ENCODE peak calls at places on chromosomes 1 and 21, in four cellular contexts. One of them, this sample, is unnamed.

GRCh38 chr1:1630965-1631792 is 794 bp upstream of the MMP23B start:
- DNase-seq in lower leg skin: peak; percentile 94
- DNase-seq in tibial artery: peak; percentile 61
- DNase-seq in GM23338: peak; percentile 56
- DNase-seq in this sample: no peak

GRCh38 chr1:218480691-218481099 is 135.6 kb downstream of the TGFB2 start:
- DNase-seq in lower leg skin: no peak
- DNase-seq in tibial artery: no peak
- DNase-seq in GM23338: no peak
- DNase-seq in this sample: no peak

GRCh38 chr21:34360488-34361241 is 3.1 kb upstream of the KCNE2 start:
- DNase-seq in lower leg skin: peak; percentile 64
- DNase-seq in tibial artery: no peak
- DNase-seq in GM23338: no peak
- DNase-seq in this sample: no peak

GRCh38 chr1:68308034-68308433 is 75.7 kb upstream of the WLS start:
- DNase-seq in lower leg skin: no peak
- DNase-seq in tibial artery: no peak
- DNase-seq in GM23338: no peak
- DNase-seq in this sample: no peak

GRCh38 chr1:17347769-17348592 is 24.0 kb upstream of the PADI6 start:
- DNase-seq in lower leg skin: peak; percentile 82
- DNase-seq in tibial artery: no peak
- DNase-seq in GM23338: no peak
- DNase-seq in this sample: peak; percentile 46

GRCh38 chr1:206430031-206430983 is 40.0 kb upstream of the IKBKE start:
- DNase-seq in lower leg skin: no peak
- DNase-seq in tibial artery: no peak
- DNase-seq in GM23338: no peak
- DNase-seq in this sample: no peak

GRCh38 chr1:8598783-8599182 is 218.7 kb downstream of the RERE start:
- DNase-seq in lower leg skin: no peak
- DNase-seq in tibial artery: no peak
- DNase-seq in GM23338: no peak
- DNase-seq in this sample: no peak

GRCh38 chr1:180505732-180506335 is 3.5 kb upstream of the ACBD6 start:
- DNase-seq in lower leg skin: no peak
- DNase-seq in tibial artery: no peak
- DNase-seq in GM23338: no peak
- DNase-seq in this sample: no peak

GRCh38 chr1:24009406-24009805 is 29.3 kb upstream of the SRSF10 start:
- DNase-seq in lower leg skin: no peak
- DNase-seq in tibial artery: no peak
- DNase-seq in GM23338: no peak
- DNase-seq in this sample: no peak

GRCh38 chr1:5598824-5599395 is 393.3 kb downstream of the NPHP4 start:
- DNase-seq in lower leg skin: peak; percentile 45
- DNase-seq in tibial artery: no peak
- DNase-seq in GM23338: no peak
- DNase-seq in this sample: no peak

GRCh38 chr1:26550946-26551345 is 21.4 kb downstream of the RPS6KA1 start:
- DNase-seq in lower leg skin: no peak
- DNase-seq in tibial artery: no peak
- DNase-seq in GM23338: no peak
- DNase-seq in this sample: no peak

GRCh38 chr1:162371611-162372010 is 5.0 kb downstream of the SPATA46 start:
- DNase-seq in lower leg skin: peak; percentile 39
- DNase-seq in tibial artery: no peak
- DNase-seq in GM23338: no peak
- DNase-seq in this sample: no peak

GRCh38 chr1:194705123-194705522 is 1518.7 kb upstream of the B3GALT2 start:
- DNase-seq in lower leg skin: no peak
- DNase-seq in tibial artery: no peak
- DNase-seq in GM23338: no peak
- DNase-seq in this sample: no peak

GRCh38 chr1:230282157-230282556 is 144.0 kb downstream of the PGBD5 start:
- DNase-seq in lower leg skin: no peak
- DNase-seq in tibial artery: no peak
- DNase-seq in GM23338: no peak
- DNase-seq in this sample: no peak

GRCh38 chr21:44844256-44844655 is 26.4 kb upstream of the SUMO3 start:
- DNase-seq in lower leg skin: no peak
- DNase-seq in tibial artery: no peak
- DNase-seq in GM23338: peak; percentile 40
- DNase-seq in this sample: no peak

DNA sequence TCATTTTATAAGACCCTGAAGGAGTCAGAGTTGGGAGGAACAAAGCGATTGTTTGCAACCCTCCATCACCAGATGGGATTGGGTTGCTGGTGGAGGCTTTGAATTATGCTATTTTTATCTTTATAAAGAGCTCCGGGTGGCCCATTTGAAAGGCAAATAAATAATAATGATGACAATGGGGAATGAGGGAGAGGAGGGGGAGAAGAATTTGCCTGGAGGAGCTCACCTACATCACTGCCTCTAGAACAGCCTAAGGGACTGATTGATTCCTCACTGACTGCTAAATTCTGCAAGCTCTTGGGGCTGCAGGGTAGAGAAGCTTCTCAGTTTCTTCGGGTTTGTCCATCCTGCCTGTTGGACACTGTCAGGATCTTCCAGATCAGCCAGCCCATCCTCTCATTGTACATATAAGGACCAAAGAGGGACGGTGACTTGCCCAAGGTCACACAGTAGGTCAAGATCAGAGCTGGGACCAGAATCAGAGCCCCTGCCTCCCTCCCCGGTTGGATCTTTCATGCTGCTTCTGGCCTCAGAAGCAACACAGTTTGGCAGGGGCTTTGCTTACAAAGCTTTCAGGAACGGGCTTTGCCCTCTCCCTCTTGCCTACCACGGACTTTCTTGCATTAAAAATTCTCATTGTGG is 130.8 kb upstream of the ZBTB40 start:
- DNase-seq in lower leg skin: no peak
- DNase-seq in tibial artery: no peak
- DNase-seq in GM23338: no peak
- DNase-seq in this sample: no peak
- H3K4me3 ChIP-seq in lower leg skin: no peak overlapping the region
- H3K4me3 ChIP-seq in tibial artery: no peak overlapping the region
- H3K4me3 ChIP-seq in GM23338: no peak overlapping the region
- H3K4me3 ChIP-seq in this sample: no peak overlapping the region

GRCh38 chr21:41479686-41480085 is 28.3 kb downstream of the TMPRSS2 start:
- DNase-seq in lower leg skin: no peak
- DNase-seq in tibial artery: no peak
- DNase-seq in GM23338: peak; percentile 21
- DNase-seq in this sample: no peak

GRCh38 chr21:41478319-41479177 is 29.4 kb downstream of the TMPRSS2 start:
- DNase-seq in lower leg skin: no peak
- DNase-seq in tibial artery: no peak
- DNase-seq in GM23338: peak; percentile 16
- DNase-seq in this sample: no peak

GRCh38 chr21:41480086-41480690 is 27.8 kb downstream of the TMPRSS2 start:
- DNase-seq in lower leg skin: no peak
- DNase-seq in tibial artery: no peak
- DNase-seq in GM23338: no peak
- DNase-seq in this sample: no peak

GRCh38 chr21:41475714-41476405 is 32.1 kb downstream of the TMPRSS2 start:
- DNase-seq in lower leg skin: no peak
- DNase-seq in tibial artery: no peak
- DNase-seq in GM23338: no peak
- DNase-seq in this sample: no peak

GRCh38 chr21:41477641-41478318 is 30.2 kb downstream of the TMPRSS2 start:
- DNase-seq in lower leg skin: no peak
- DNase-seq in tibial artery: no peak
- DNase-seq in GM23338: peak; percentile 62
- DNase-seq in this sample: no peak
- H3K4me3 ChIP-seq in lower leg skin: no peak overlapping the region
- H3K4me3 ChIP-seq in tibial artery: no peak overlapping the region
- H3K4me3 ChIP-seq in GM23338: peak overlapping the region; percentile 35
- H3K4me3 ChIP-seq in this sample: no peak overlapping the region

GRCh38 chr1:244049969-244050834 is 881 bp upstream of the ZBTB18 start:
- DNase-seq in lower leg skin: no peak
- DNase-seq in tibial artery: no peak
- DNase-seq in GM23338: peak; percentile 26
- DNase-seq in this sample: no peak

GRCh38 chr1:244049142-244049968 is 1.7 kb upstream of the ZBTB18 start:
- DNase-seq in lower leg skin: no peak
- DNase-seq in tibial artery: no peak
- DNase-seq in GM23338: peak; percentile 61
- DNase-seq in this sample: no peak

GRCh38 chr1:244052011-244052727 is 1.1 kb downstream of the ZBTB18 start:
- DNase-seq in lower leg skin: peak; percentile 57
- DNase-seq in tibial artery: no peak
- DNase-seq in GM23338: no peak
- DNase-seq in this sample: no peak

GRCh38 chr1:244052728-244053312 is 1.7 kb downstream of the ZBTB18 start:
- DNase-seq in lower leg skin: no peak
- DNase-seq in tibial artery: no peak
- DNase-seq in GM23338: no peak
- DNase-seq in this sample: no peak

GRCh38 chr1:244050835-244051444 is at the start of gene ZBTB18:
- DNase-seq in lower leg skin: peak; percentile 84
- DNase-seq in tibial artery: no peak
- DNase-seq in GM23338: peak; percentile 52
- DNase-seq in this sample: no peak
- H3K4me3 ChIP-seq in lower leg skin: no peak within 1 kb of the TSS
- H3K4me3 ChIP-seq in tibial artery: peak within 1 kb of the TSS; percentile 91
- H3K4me3 ChIP-seq in GM23338: peak within 1 kb of the TSS; percentile 87
- H3K4me3 ChIP-seq in this sample: peak within 1 kb of the TSS; percentile 74

DNA sequence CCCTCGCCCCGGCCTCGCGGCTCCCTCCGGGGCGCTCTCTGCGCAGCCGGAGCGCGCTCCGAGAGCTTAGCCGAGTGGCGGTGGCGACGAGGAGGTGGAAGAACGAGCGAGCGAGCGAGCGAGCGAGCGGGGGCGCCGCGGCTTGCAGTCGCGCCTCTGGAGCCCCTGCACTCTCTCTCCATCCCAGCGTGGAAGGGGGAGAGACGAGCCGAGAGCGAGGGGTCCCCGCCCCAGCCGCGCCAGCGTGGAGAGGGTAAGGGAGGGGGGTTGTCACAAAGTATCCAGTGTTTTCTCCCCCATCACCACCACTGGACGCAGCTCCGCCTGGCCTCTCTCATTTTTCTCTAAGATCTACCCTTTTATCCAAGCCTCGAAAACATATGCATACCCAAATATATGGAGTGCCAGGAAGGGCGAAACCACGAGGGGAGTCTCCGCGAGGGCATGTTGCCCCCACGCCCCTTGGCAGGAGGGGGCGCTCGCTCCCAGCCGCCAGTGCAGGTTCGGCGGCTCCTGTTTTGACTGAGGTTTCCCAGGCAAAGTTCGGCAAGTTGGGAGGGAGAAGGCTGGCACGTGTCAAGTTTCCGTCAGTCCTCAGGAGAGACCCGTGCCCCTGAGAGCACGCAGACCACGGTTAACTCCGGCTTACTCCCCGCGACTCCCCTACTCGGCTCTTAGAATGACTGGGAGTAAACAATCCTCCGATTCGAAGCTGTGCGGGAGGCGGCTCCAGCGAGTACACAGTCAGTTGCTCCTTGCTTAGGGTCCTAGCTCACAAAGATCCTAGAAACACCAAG is 569 bp upstream of the DAB1 start:
- DNase-seq in lower leg skin: no peak
- DNase-seq in tibial artery: no peak
- DNase-seq in GM23338: peak; percentile 83
- DNase-seq in this sample: peak; percentile 5
- H3K4me3 ChIP-seq in lower leg skin: peak overlapping the region; percentile 11
- H3K4me3 ChIP-seq in tibial artery: peak overlapping the region; percentile 36
- H3K4me3 ChIP-seq in GM23338: peak overlapping the region; percentile 82
- H3K4me3 ChIP-seq in this sample: peak overlapping the region; percentile 56

GRCh38 chr1:192530254-192530653 is 45.3 kb upstream of the RGS1 start:
- DNase-seq in lower leg skin: no peak
- DNase-seq in tibial artery: no peak
- DNase-seq in GM23338: no peak
- DNase-seq in this sample: no peak
- H3K4me3 ChIP-seq in lower leg skin: no peak overlapping the region
- H3K4me3 ChIP-seq in tibial artery: no peak overlapping the region
- H3K4me3 ChIP-seq in GM23338: no peak overlapping the region
- H3K4me3 ChIP-seq in this sample: no peak overlapping the region

DNA sequence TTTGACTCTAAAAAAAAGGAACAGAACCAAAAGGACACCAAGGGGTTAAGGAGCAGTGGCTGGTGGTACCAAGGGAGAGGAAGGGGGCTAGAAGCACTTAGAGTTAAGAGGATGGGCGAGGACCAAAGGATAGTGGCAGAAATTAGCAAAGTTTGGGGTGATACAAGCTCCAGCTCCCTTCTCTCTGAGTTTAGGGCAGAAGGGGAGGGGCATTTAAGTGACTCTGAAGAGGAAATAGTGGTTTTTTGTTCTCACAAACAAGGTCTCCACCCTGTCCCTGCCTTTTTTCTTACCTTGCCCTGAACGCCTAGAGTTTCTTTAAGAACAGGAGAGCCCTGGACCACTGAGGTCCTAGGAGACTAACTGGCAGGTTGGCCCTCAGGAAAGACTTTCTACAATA is 3.3 kb downstream of the CDC42SE1 start:
- DNase-seq in lower leg skin: no peak
- DNase-seq in tibial artery: no peak
- DNase-seq in GM23338: no peak
- DNase-seq in this sample: no peak
- H3K4me3 ChIP-seq in lower leg skin: no peak overlapping the region
- H3K4me3 ChIP-seq in tibial artery: no peak overlapping the region
- H3K4me3 ChIP-seq in GM23338: no peak overlapping the region
- H3K4me3 ChIP-seq in this sample: no peak overlapping the region

DNA sequence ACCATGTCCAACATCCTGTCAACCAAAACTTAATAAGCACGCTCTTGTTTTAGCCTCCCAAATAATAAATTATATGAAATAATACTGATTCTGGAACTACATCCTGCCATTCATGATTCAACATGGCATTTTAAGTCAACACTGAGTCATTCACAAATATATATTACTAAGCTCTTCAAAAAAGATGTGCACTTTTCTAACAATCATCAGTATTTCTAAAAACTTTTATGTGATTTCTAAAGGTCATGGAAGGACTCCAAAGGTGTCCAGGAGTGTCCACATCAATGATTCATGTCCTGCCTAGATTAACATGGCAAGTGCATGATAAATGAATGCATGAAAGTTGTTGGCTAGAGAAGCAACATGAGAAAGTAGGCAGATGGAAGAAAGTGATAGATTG is 51.6 kb downstream of the NEGR1 start:
- DNase-seq in lower leg skin: no peak
- DNase-seq in tibial artery: no peak
- DNase-seq in GM23338: no peak
- DNase-seq in this sample: peak; percentile 7
- H3K4me3 ChIP-seq in lower leg skin: no peak overlapping the region
- H3K4me3 ChIP-seq in tibial artery: no peak overlapping the region
- H3K4me3 ChIP-seq in GM23338: no peak overlapping the region
- H3K4me3 ChIP-seq in this sample: no peak overlapping the region